ENCODE peak calls at places on chromosomes 3 and 15, in six cellular contexts. Q is endodermal cell, X is neural progenitor cell, K is K562, R is PC-3, O is fibroblast of lung. W is an unnamed sample.

GRCh38 chr3:47370887-47371697 is 9.7 kb upstream of the PTPN23 start:
- DNase-seq in Q (peak), X (peak), K (peak), R (no peak), O (no peak), W (no peak)

GRCh38 chr3:138082085-138082991 is 33.1 kb downstream of the DZIP1L start:
- DNase-seq in Q (no peak), X (no peak), K (no peak), R (peak), O (peak), W (no peak)

GRCh38 chr15:33293619-33294309 is 17.0 kb upstream of the RYR3 start:
- DNase-seq in Q (no peak), X (no peak), K (no peak), R (peak), O (peak), W (no peak)

GRCh38 chr15:96894669-96895068 is 564.2 kb downstream of the NR2F2 start:
- DNase-seq in Q (no peak), X (no peak), K (no peak), R (no peak), O (no peak), W (no peak)

GRCh38 chr15:67043939-67044771 is 21.2 kb upstream of the SMAD3 start:
- DNase-seq in Q (peak), X (peak), K (no peak), R (peak), O (peak), W (no peak)

GRCh38 chr3:54040476-54040875 is 81.9 kb upstream of the CACNA2D3 start:
- DNase-seq in Q (no peak), X (peak), K (no peak), R (no peak), O (no peak), W (no peak)

GRCh38 chr3:34934660-34935059 is 704.7 kb upstream of the ARPP21 start:
- DNase-seq in Q (no peak), X (no peak), K (no peak), R (no peak), O (no peak), W (no peak)

GRCh38 chr3:45686850-45687249 is 2.3 kb upstream of the SACM1L start:
- DNase-seq in Q (no peak), X (no peak), K (no peak), R (no peak), O (no peak), W (no peak)

GRCh38 chr3:177776656-177777055 is 579.4 kb upstream of the TBL1XR1 start:
- DNase-seq in Q (peak), X (no peak), K (no peak), R (peak), O (peak), W (no peak)

GRCh38 chr15:57327985-57328471 is 48.3 kb upstream of the CGNL1 start:
- DNase-seq in Q (no peak), X (no peak), K (no peak), R (no peak), O (peak), W (no peak)

GRCh38 chr3:14773281-14773680 is 45.5 kb upstream of the FGD5 start:
- DNase-seq in Q (no peak), X (no peak), K (no peak), R (no peak), O (no peak), W (no peak)

GRCh38 chr3:30131171-30131570 is 475.2 kb upstream of the TGFBR2 start:
- DNase-seq in Q (no peak), X (no peak), K (no peak), R (peak), O (no peak), W (no peak)

GRCh38 chr3:122005033-122005565 is 16.9 kb downstream of the ILDR1 start:
- DNase-seq in Q (peak), X (no peak), K (peak), R (peak), O (no peak), W (no peak)

GRCh38 chr3:53618524-53618906 is 124.1 kb downstream of the CACNA1D start:
- DNase-seq in Q (no peak), X (no peak), K (no peak), R (no peak), O (no peak), W (no peak)

GRCh38 chr15:64314456-64314855 is 41.5 kb downstream of the CSNK1G1 start:
- DNase-seq in Q (no peak), X (no peak), K (no peak), R (no peak), O (peak), W (peak)

GRCh38 chr3:154181127-154181691 is 60.0 kb downstream of the ARHGEF26 start:
- DNase-seq in Q (no peak), X (peak), K (no peak), R (peak), O (no peak), W (no peak)

GRCh38 chr3:70281663-70282062 is 30.8 kb downstream of the MDFIC2 start:
- DNase-seq in Q (no peak), X (no peak), K (no peak), R (peak), O (peak), W (no peak)

GRCh38 chr3:29426302-29427226 is 145.7 kb downstream of the RBMS3 start:
- DNase-seq in Q (no peak), X (no peak), K (no peak), R (no peak), O (no peak), W (no peak)

GRCh38 chr3:115899050-115899449 is 275.7 kb downstream of the GAP43 start:
- DNase-seq in Q (no peak), X (no peak), K (no peak), R (no peak), O (no peak), W (no peak)

GRCh38 chr3:112519424-112520001 is 20.2 kb upstream of the BTLA start:
- DNase-seq in Q (peak), X (peak), K (peak), R (peak), O (peak), W (peak)

DNA sequence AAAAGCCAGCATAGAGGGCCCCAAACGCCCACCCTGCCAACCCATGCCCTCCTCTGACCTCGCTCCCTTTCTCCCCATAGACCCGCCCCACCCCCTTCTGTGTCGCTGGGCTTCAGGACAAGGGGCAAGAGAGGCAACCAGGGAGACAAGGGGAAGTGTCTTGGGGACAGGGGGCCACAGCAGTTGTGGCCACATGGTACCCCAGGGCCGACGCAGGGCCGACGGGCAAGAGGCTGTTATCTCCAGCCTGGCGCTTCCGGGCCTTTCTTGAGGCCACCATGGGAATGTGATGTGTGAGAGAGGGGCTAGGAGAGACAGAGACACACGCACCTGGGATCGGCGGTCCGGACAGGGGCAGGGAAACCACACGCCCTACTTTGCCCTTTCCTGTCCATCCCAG is 3.4 kb upstream of the HAPLN3 start:
- DNase-seq in Q (no peak), X (no peak), K (no peak), R (no peak), O (no peak), W (no peak)
- H3K4me3 ChIP-seq in Q (no peak), X (no peak), K (no peak), R (no peak), O (no peak), W (no peak)

GRCh38 chr15:73952171-73952912 is 26.1 kb downstream of the LOXL1 start:
- DNase-seq in Q (no peak), X (no peak), K (no peak), R (no peak), O (no peak), W (no peak)
- H3K9ac ChIP-seq in Q (no peak), X (no peak), K (no peak), R (no peak), O (no peak), W (peak)

DNA sequence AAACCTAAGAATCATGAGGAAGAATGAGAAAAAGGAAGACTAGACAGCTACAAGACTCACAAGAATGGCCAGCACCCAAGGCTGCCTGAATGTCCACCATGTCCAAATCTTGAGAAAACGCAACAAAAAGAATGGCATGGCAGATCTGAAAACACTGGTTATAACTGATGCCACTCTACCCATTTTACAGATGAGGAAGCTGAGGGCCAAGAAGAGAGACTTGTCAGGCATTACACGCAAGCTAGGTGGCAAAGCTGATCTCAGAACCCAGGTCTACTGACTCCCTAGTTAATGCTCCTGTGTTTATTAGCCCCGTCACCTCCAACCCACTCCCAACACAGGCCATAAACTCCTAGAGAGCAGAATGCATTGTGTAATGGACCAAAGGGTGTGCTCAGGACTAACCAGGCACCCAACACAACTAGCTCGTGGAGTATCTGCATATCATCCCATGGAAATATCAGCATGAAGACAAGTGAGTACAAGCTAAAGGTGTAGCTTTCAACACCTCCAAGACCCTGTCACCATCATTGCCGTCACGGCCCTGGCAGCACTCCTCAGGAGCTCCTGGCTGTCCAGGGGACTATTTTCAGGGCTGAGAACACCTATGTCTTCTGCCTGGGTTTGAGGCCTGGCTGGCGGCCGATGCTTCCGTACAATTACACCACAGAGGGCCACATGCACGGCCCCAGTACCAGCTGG is 111.7 kb downstream of the XXYLT1 start:
- DNase-seq in Q (no peak), X (no peak), K (no peak), R (no peak), O (no peak), W (no peak)
- H3K4me3 ChIP-seq in Q (no peak), X (no peak), K (no peak), R (no peak), O (no peak), W (no peak)

GRCh38 chr3:181713673-181714270 is 2.0 kb downstream of the SOX2 start:
- DNase-seq in Q (no peak), X (no peak), K (no peak), R (no peak), O (no peak), W (no peak)
- H3K9ac ChIP-seq in Q (peak), X (peak), K (no peak), R (no peak), O (no peak), W (peak)

DNA sequence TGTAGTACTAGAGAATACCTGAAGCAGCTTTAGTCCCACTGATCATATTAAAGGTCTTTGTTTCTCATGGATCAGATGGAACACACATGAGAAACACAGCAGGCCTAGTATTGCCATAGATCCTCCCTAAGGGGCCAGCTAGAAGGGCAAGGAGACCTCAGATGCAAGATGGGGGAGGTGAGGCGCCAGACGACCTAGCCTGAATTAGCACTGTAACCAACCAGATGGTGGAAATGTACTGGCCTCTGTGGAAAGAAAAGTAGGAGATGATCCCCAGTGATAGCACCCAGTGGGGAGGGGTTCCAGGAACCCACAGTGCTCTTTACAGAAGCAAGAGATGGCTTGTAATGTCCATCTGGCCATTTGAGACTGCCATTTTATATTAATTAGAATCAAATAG is 138.2 kb upstream of the ZNF385D start:
- DNase-seq in Q (no peak), X (no peak), K (no peak), R (no peak), O (no peak), W (no peak)
- H3K4me3 ChIP-seq in Q (no peak), X (no peak), K (no peak), R (no peak), O (no peak), W (no peak)

DNA sequence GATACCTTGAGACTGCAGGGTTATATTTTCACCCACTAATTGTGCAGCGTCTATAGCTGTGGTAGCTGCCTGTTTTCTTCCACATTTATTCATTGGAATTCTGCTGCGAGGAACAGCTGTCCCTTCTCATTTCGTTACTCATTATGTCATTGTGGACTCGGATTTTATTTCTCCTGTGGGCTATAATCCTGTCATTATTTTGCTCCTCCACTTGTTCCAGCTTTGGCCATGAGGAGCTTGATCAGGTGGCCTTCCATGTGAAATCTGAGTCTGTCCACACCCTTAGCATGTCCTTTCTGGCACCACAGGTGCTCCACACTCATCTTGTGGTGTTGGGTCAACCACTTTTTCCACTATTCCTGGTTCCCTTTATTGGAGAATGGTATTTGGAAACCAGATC is 14.8 kb downstream of the LYSMD4 start:
- DNase-seq in Q (no peak), X (no peak), K (no peak), R (no peak), O (no peak), W (no peak)
- H3K9ac ChIP-seq in Q (no peak), X (no peak), K (no peak), R (no peak), O (no peak), W (no peak)

DNA sequence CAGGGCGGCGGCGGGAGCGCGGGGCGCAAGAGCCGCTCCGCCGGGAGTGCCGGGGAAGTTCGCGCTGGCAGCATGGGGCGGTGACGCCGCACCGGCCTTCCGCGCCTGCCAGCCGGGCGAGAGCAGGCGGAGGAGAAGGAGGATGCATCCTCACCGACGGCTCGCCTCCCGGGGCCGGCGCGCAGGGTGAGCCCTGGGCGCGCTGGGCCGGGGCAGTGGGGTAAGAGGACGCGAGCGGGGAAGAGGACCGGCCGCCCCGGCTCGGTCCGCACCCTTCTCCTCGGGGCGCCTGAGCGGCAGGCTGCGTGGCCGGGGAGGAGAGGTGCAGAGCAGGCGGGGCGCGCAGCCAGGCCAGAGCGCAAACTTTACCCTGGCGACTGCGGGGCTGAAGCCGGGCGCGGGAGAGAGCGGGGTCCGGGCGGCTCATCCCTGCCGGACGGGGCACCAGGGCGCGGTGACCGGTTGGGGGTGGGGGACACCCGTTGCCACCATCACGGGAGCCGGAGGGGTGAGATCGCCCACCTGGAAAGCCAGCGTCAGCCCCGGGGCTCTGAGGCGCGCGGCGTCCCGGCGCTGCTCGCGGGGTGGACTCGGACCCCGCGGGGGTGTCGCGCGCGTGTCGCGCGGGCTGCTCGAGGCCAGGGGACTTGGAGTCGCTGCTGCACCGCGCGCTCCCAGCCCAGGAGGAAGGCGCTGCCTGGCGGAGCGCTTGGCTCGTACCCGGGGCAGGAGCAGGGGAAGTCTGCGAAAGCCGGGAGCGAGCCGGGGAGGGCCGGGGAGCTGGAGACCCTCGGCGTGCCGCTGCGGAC is 541 bp downstream of the GABRA5 start:
- DNase-seq in Q (peak), X (peak), K (no peak), R (no peak), O (no peak), W (no peak)
- H3K4me3 ChIP-seq in Q (peak), X (peak), K (no peak), R (no peak), O (no peak), W (no peak)

GRCh38 chr3:134030382-134030753 is 643 bp upstream of the SLCO2A1 start:
- DNase-seq in Q (peak), X (peak), K (no peak), R (no peak), O (no peak), W (no peak)
- H3K9ac ChIP-seq in Q (no peak), X (no peak), K (no peak), R (no peak), O (no peak), W (no peak)

GRCh38 chr3:108124337-108125150 is 33.7 kb upstream of the CD47 start:
- DNase-seq in Q (peak), X (no peak), K (peak), R (no peak), O (no peak), W (no peak)

GRCh38 chr3:108127301-108127988 is 36.6 kb upstream of the CD47 start:
- DNase-seq in Q (no peak), X (peak), K (no peak), R (no peak), O (no peak), W (no peak)

GRCh38 chr3:108126348-108126747 is 35.5 kb upstream of the CD47 start:
- DNase-seq in Q (no peak), X (no peak), K (no peak), R (no peak), O (no peak), W (no peak)

GRCh38 chr3:108125151-108125540 is 34.3 kb upstream of the CD47 start:
- DNase-seq in Q (no peak), X (no peak), K (no peak), R (no peak), O (no peak), W (no peak)

GRCh38 chr3:108125550-108126071 is 34.8 kb upstream of the CD47 start:
- DNase-seq in Q (no peak), X (peak), K (peak), R (no peak), O (no peak), W (no peak)
- H3K4me3 ChIP-seq in Q (no peak), X (no peak), K (peak), R (no peak), O (no peak), W (no peak)

W was measured in SK-N-MC.